ENCODE peak calls at places on chromosome 18, in ten cellular contexts. One of them, this sample, is unnamed.

GRCh38 chr18:46832856-46833255 is 76.0 kb upstream of the ST8SIA5 start:
- DNase-seq in stimulated activated CD8-positive, alpha-beta memory T cell treated with anti-CD3 and anti-CD28 coated beads, Interleukin-15, amount 100 ng/mL, for 24 hours: no peak
- DNase-seq in small intestine: no peak
- DNase-seq in activated naive CD4-positive, alpha-beta T cell treated with anti-CD3 and anti-CD28 coated beads, Interleukin-2, amount 50 U/mL, for 72 hours: no peak
- DNase-seq in posterior cingulate gyrus: no peak
- DNase-seq in T-helper 1 cell: no peak
- DNase-seq in fibroblast of mammary gland: no peak
- DNase-seq in HTR-8/SVneo: no peak
- DNase-seq in naive B cell: no peak
- DNase-seq in glutamatergic neuron: no peak
- DNase-seq in this sample: no peak

GRCh38 chr18:79912409-79912991 is 39.0 kb downstream of the SLC66A2 start:
- DNase-seq in small intestine: no peak
- DNase-seq in naive B cell: peak
- DNase-seq in glutamatergic neuron: no peak
- DNase-seq in T-helper 1 cell: no peak
- DNase-seq in stimulated activated CD8-positive, alpha-beta memory T cell treated with anti-CD3 and anti-CD28 coated beads, Interleukin-15, amount 100 ng/mL, for 24 hours: no peak
- DNase-seq in activated naive CD4-positive, alpha-beta T cell treated with anti-CD3 and anti-CD28 coated beads, Interleukin-2, amount 50 U/mL, for 72 hours: peak
- DNase-seq in posterior cingulate gyrus: peak
- DNase-seq in fibroblast of mammary gland: peak
- DNase-seq in HTR-8/SVneo: no peak
- DNase-seq in this sample: no peak

GRCh38 chr18:78902795-78903435 is 76.7 kb upstream of the SALL3 start:
- DNase-seq in naive B cell: no peak
- DNase-seq in small intestine: no peak
- DNase-seq in activated naive CD4-positive, alpha-beta T cell treated with anti-CD3 and anti-CD28 coated beads, Interleukin-2, amount 50 U/mL, for 72 hours: no peak
- DNase-seq in stimulated activated CD8-positive, alpha-beta memory T cell treated with anti-CD3 and anti-CD28 coated beads, Interleukin-15, amount 100 ng/mL, for 24 hours: no peak
- DNase-seq in T-helper 1 cell: no peak
- DNase-seq in HTR-8/SVneo: no peak
- DNase-seq in glutamatergic neuron: no peak
- DNase-seq in posterior cingulate gyrus: no peak
- DNase-seq in fibroblast of mammary gland: no peak
- DNase-seq in this sample: no peak

GRCh38 chr18:13809025-13809384 is 14.9 kb upstream of the MC5R start:
- DNase-seq in HTR-8/SVneo: no peak
- DNase-seq in naive B cell: no peak
- DNase-seq in glutamatergic neuron: no peak
- DNase-seq in T-helper 1 cell: no peak
- DNase-seq in activated naive CD4-positive, alpha-beta T cell treated with anti-CD3 and anti-CD28 coated beads, Interleukin-2, amount 50 U/mL, for 72 hours: no peak
- DNase-seq in fibroblast of mammary gland: no peak
- DNase-seq in posterior cingulate gyrus: no peak
- DNase-seq in small intestine: peak
- DNase-seq in stimulated activated CD8-positive, alpha-beta memory T cell treated with anti-CD3 and anti-CD28 coated beads, Interleukin-15, amount 100 ng/mL, for 24 hours: no peak
- DNase-seq in this sample: no peak

GRCh38 chr18:3015851-3016250 is 2.9 kb upstream of the LPIN2 start:
- DNase-seq in fibroblast of mammary gland: no peak
- DNase-seq in glutamatergic neuron: no peak
- DNase-seq in T-helper 1 cell: no peak
- DNase-seq in naive B cell: no peak
- DNase-seq in stimulated activated CD8-positive, alpha-beta memory T cell treated with anti-CD3 and anti-CD28 coated beads, Interleukin-15, amount 100 ng/mL, for 24 hours: no peak
- DNase-seq in activated naive CD4-positive, alpha-beta T cell treated with anti-CD3 and anti-CD28 coated beads, Interleukin-2, amount 50 U/mL, for 72 hours: no peak
- DNase-seq in HTR-8/SVneo: no peak
- DNase-seq in small intestine: no peak
- DNase-seq in posterior cingulate gyrus: no peak
- DNase-seq in this sample: no peak

GRCh38 chr18:12391487-12392136 is 14.6 kb upstream of the AFG3L2 start:
- DNase-seq in fibroblast of mammary gland: peak
- DNase-seq in T-helper 1 cell: peak
- DNase-seq in activated naive CD4-positive, alpha-beta T cell treated with anti-CD3 and anti-CD28 coated beads, Interleukin-2, amount 50 U/mL, for 72 hours: peak
- DNase-seq in HTR-8/SVneo: peak
- DNase-seq in posterior cingulate gyrus: peak
- DNase-seq in small intestine: peak
- DNase-seq in naive B cell: peak
- DNase-seq in glutamatergic neuron: peak
- DNase-seq in stimulated activated CD8-positive, alpha-beta memory T cell treated with anti-CD3 and anti-CD28 coated beads, Interleukin-15, amount 100 ng/mL, for 24 hours: no peak
- DNase-seq in this sample: no peak

GRCh38 chr18:58784601-58785137 is 80.0 kb upstream of the ZNF532 start:
- DNase-seq in activated naive CD4-positive, alpha-beta T cell treated with anti-CD3 and anti-CD28 coated beads, Interleukin-2, amount 50 U/mL, for 72 hours: no peak
- DNase-seq in naive B cell: no peak
- DNase-seq in T-helper 1 cell: no peak
- DNase-seq in HTR-8/SVneo: no peak
- DNase-seq in posterior cingulate gyrus: no peak
- DNase-seq in glutamatergic neuron: peak
- DNase-seq in small intestine: no peak
- DNase-seq in fibroblast of mammary gland: no peak
- DNase-seq in stimulated activated CD8-positive, alpha-beta memory T cell treated with anti-CD3 and anti-CD28 coated beads, Interleukin-15, amount 100 ng/mL, for 24 hours: no peak
- DNase-seq in this sample: no peak

GRCh38 chr18:29361843-29362242 is 1184.9 kb upstream of the CDH2 start:
- DNase-seq in T-helper 1 cell: no peak
- DNase-seq in posterior cingulate gyrus: no peak
- DNase-seq in fibroblast of mammary gland: no peak
- DNase-seq in small intestine: no peak
- DNase-seq in naive B cell: no peak
- DNase-seq in stimulated activated CD8-positive, alpha-beta memory T cell treated with anti-CD3 and anti-CD28 coated beads, Interleukin-15, amount 100 ng/mL, for 24 hours: no peak
- DNase-seq in activated naive CD4-positive, alpha-beta T cell treated with anti-CD3 and anti-CD28 coated beads, Interleukin-2, amount 50 U/mL, for 72 hours: no peak
- DNase-seq in HTR-8/SVneo: no peak
- DNase-seq in glutamatergic neuron: peak
- DNase-seq in this sample: no peak

GRCh38 chr18:41537666-41538065 is 417.4 kb upstream of the PIK3C3 start:
- DNase-seq in HTR-8/SVneo: no peak
- DNase-seq in stimulated activated CD8-positive, alpha-beta memory T cell treated with anti-CD3 and anti-CD28 coated beads, Interleukin-15, amount 100 ng/mL, for 24 hours: no peak
- DNase-seq in naive B cell: no peak
- DNase-seq in glutamatergic neuron: no peak
- DNase-seq in T-helper 1 cell: no peak
- DNase-seq in small intestine: no peak
- DNase-seq in fibroblast of mammary gland: no peak
- DNase-seq in posterior cingulate gyrus: no peak
- DNase-seq in activated naive CD4-positive, alpha-beta T cell treated with anti-CD3 and anti-CD28 coated beads, Interleukin-2, amount 50 U/mL, for 72 hours: no peak
- DNase-seq in this sample: no peak

GRCh38 chr18:48320639-48320945 is 88.6 kb downstream of the ZBTB7C start:
- DNase-seq in T-helper 1 cell: no peak
- DNase-seq in activated naive CD4-positive, alpha-beta T cell treated with anti-CD3 and anti-CD28 coated beads, Interleukin-2, amount 50 U/mL, for 72 hours: no peak
- DNase-seq in small intestine: no peak
- DNase-seq in naive B cell: no peak
- DNase-seq in posterior cingulate gyrus: no peak
- DNase-seq in HTR-8/SVneo: no peak
- DNase-seq in glutamatergic neuron: peak
- DNase-seq in fibroblast of mammary gland: no peak
- DNase-seq in stimulated activated CD8-positive, alpha-beta memory T cell treated with anti-CD3 and anti-CD28 coated beads, Interleukin-15, amount 100 ng/mL, for 24 hours: no peak
- DNase-seq in this sample: no peak

GRCh38 chr18:24497052-24497754 is 36.8 kb downstream of the HRH4 start:
- DNase-seq in glutamatergic neuron: no peak
- DNase-seq in stimulated activated CD8-positive, alpha-beta memory T cell treated with anti-CD3 and anti-CD28 coated beads, Interleukin-15, amount 100 ng/mL, for 24 hours: no peak
- DNase-seq in small intestine: no peak
- DNase-seq in posterior cingulate gyrus: no peak
- DNase-seq in HTR-8/SVneo: no peak
- DNase-seq in naive B cell: no peak
- DNase-seq in T-helper 1 cell: no peak
- DNase-seq in fibroblast of mammary gland: peak
- DNase-seq in activated naive CD4-positive, alpha-beta T cell treated with anti-CD3 and anti-CD28 coated beads, Interleukin-2, amount 50 U/mL, for 72 hours: no peak
- DNase-seq in this sample: no peak

GRCh38 chr18:49072940-49073339 is 122.2 kb upstream of the SMAD7 start:
- DNase-seq in fibroblast of mammary gland: peak
- DNase-seq in HTR-8/SVneo: no peak
- DNase-seq in glutamatergic neuron: no peak
- DNase-seq in small intestine: no peak
- DNase-seq in naive B cell: no peak
- DNase-seq in activated naive CD4-positive, alpha-beta T cell treated with anti-CD3 and anti-CD28 coated beads, Interleukin-2, amount 50 U/mL, for 72 hours: no peak
- DNase-seq in stimulated activated CD8-positive, alpha-beta memory T cell treated with anti-CD3 and anti-CD28 coated beads, Interleukin-15, amount 100 ng/mL, for 24 hours: no peak
- DNase-seq in T-helper 1 cell: no peak
- DNase-seq in posterior cingulate gyrus: no peak
- DNase-seq in this sample: no peak

GRCh38 chr18:79680100-79680879 is 687 bp downstream of the CTDP1 start:
- DNase-seq in naive B cell: no peak
- DNase-seq in stimulated activated CD8-positive, alpha-beta memory T cell treated with anti-CD3 and anti-CD28 coated beads, Interleukin-15, amount 100 ng/mL, for 24 hours: no peak
- DNase-seq in HTR-8/SVneo: peak
- DNase-seq in T-helper 1 cell: no peak
- DNase-seq in posterior cingulate gyrus: no peak
- DNase-seq in small intestine: peak
- DNase-seq in activated naive CD4-positive, alpha-beta T cell treated with anti-CD3 and anti-CD28 coated beads, Interleukin-2, amount 50 U/mL, for 72 hours: peak
- DNase-seq in glutamatergic neuron: peak
- DNase-seq in fibroblast of mammary gland: peak
- DNase-seq in this sample: no peak

GRCh38 chr18:73220639-73221038 is 352.9 kb upstream of the NETO1 start:
- DNase-seq in activated naive CD4-positive, alpha-beta T cell treated with anti-CD3 and anti-CD28 coated beads, Interleukin-2, amount 50 U/mL, for 72 hours: no peak
- DNase-seq in small intestine: no peak
- DNase-seq in naive B cell: no peak
- DNase-seq in glutamatergic neuron: no peak
- DNase-seq in posterior cingulate gyrus: no peak
- DNase-seq in T-helper 1 cell: no peak
- DNase-seq in fibroblast of mammary gland: no peak
- DNase-seq in stimulated activated CD8-positive, alpha-beta memory T cell treated with anti-CD3 and anti-CD28 coated beads, Interleukin-15, amount 100 ng/mL, for 24 hours: no peak
- DNase-seq in HTR-8/SVneo: no peak
- DNase-seq in this sample: no peak

GRCh38 chr18:79712206-79712857 is 32.7 kb downstream of the CTDP1 start:
- DNase-seq in stimulated activated CD8-positive, alpha-beta memory T cell treated with anti-CD3 and anti-CD28 coated beads, Interleukin-15, amount 100 ng/mL, for 24 hours: no peak
- DNase-seq in small intestine: no peak
- DNase-seq in posterior cingulate gyrus: no peak
- DNase-seq in HTR-8/SVneo: no peak
- DNase-seq in glutamatergic neuron: no peak
- DNase-seq in fibroblast of mammary gland: no peak
- DNase-seq in activated naive CD4-positive, alpha-beta T cell treated with anti-CD3 and anti-CD28 coated beads, Interleukin-2, amount 50 U/mL, for 72 hours: no peak
- DNase-seq in T-helper 1 cell: no peak
- DNase-seq in naive B cell: no peak
- DNase-seq in this sample: no peak